ENCODE peak calls at places on chromosomes 11 and 22, in nine cellular contexts. X, K, E, Y, V, L, S, J and M are unnamed samples.

GRCh38 chr22:44723801-44724200 is 21.8 kb downstream of the PRR5 start:
- DNase-seq in X (peak), K (peak), V (no peak), J (no peak), L (no peak), Y (no peak), E (no peak), S (no peak), M (no peak)

GRCh38 chr22:27983361-27983791 is 64.3 kb upstream of the PITPNB start:
- DNase-seq in V (no peak), S (no peak), J (no peak), X (no peak), E (no peak), Y (no peak), L (no peak), K (no peak), M (no peak)

GRCh38 chr11:2534957-2535672 is 90.3 kb downstream of the KCNQ1 start:
- DNase-seq in L (no peak), V (no peak), X (no peak), E (no peak), J (no peak), Y (no peak), K (no peak), S (no peak), M (no peak)

GRCh38 chr11:77446911-77447629 is 26.8 kb downstream of the PAK1 start:
- DNase-seq in Y (no peak), E (no peak), S (no peak), J (no peak), X (no peak), V (no peak), K (no peak), L (no peak), M (no peak)

GRCh38 chr11:8692417-8692816 is 9.8 kb downstream of the RPL27A start:
- DNase-seq in Y (no peak), E (no peak), J (no peak), K (no peak), L (no peak), S (no peak), V (no peak), X (no peak), M (no peak)

GRCh38 chr11:69442807-69443137 is 38.7 kb upstream of the LINC01488 start:
- DNase-seq in Y (no peak), E (peak), V (no peak), J (no peak), K (no peak), S (no peak), X (no peak), L (no peak), M (no peak)

GRCh38 chr11:69230856-69231425 is 63.0 kb upstream of the MYEOV start:
- DNase-seq in J (no peak), Y (no peak), E (no peak), L (no peak), K (no peak), X (no peak), S (no peak), V (no peak), M (no peak)

GRCh38 chr11:61454520-61454919 is 24.6 kb downstream of the SDHAF2 start:
- DNase-seq in L (no peak), X (no peak), V (no peak), K (no peak), J (no peak), S (no peak), E (no peak), Y (no peak), M (no peak)

GRCh38 chr11:87428266-87428665 is 390.5 kb downstream of the TMEM135 start:
- DNase-seq in E (no peak), K (no peak), X (no peak), L (no peak), Y (no peak), S (no peak), V (no peak), J (no peak), M (no peak)

GRCh38 chr22:49290711-49291110 is 537.0 kb downstream of the BRD1 start:
- DNase-seq in L (no peak), V (no peak), E (no peak), J (no peak), S (no peak), X (no peak), K (no peak), Y (no peak), M (no peak)

GRCh38 chr11:62508336-62509058 is 38.1 kb downstream of the AHNAK start:
- DNase-seq in J (no peak), X (peak), K (peak), S (no peak), L (peak), E (peak), Y (no peak), V (no peak), M (peak)

GRCh38 chr11:115606223-115607220 is 102.3 kb upstream of the CADM1 start:
- DNase-seq in K (peak), S (no peak), Y (no peak), L (no peak), V (no peak), E (no peak), J (no peak), X (no peak), M (peak)

GRCh38 chr11:27795955-27796861 is 96.0 kb upstream of the BDNF start:
- DNase-seq in K (no peak), E (no peak), S (no peak), V (no peak), Y (no peak), X (peak), J (no peak), L (peak), M (no peak)

GRCh38 chr11:78690588-78690987 is 115.9 kb upstream of the NARS2 start:
- DNase-seq in L (no peak), Y (no peak), J (no peak), X (no peak), S (no peak), K (no peak), E (no peak), V (no peak), M (no peak)

GRCh38 chr11:69914286-69915150 is 95.3 kb upstream of the FGF3 start:
- DNase-seq in J (no peak), X (no peak), E (no peak), V (no peak), Y (no peak), K (no peak), S (no peak), L (no peak), M (no peak)

GRCh38 chr22:31291716-31292644 is at the start of gene PIK3IP1:
- DNase-seq in X (peak), K (peak), E (peak), L (peak), S (peak), Y (peak), J (peak), V (peak), M (peak)

GRCh38 chr11:46391578-46392420 is at the start of gene CHRM4:
- DNase-seq in Y (no peak), K (peak), L (no peak), X (peak), E (peak), S (peak), J (peak), V (no peak), M (no peak)

GRCh38 chr11:105298630-105299029 is 159.1 kb upstream of the CARD18 start:
- DNase-seq in V (no peak), S (no peak), Y (no peak), X (no peak), J (no peak), K (peak), E (no peak), L (no peak), M (no peak)

GRCh38 chr22:31497148-31497938 is 1.0 kb downstream of the SFI1 start:
- DNase-seq in K (no peak), V (no peak), X (no peak), Y (no peak), S (no peak), L (no peak), J (peak), E (no peak), M (no peak)

GRCh38 chr22:30435674-30436126 is 10.1 kb downstream of the MTFP1 start:
- DNase-seq in L (no peak), K (no peak), X (no peak), Y (peak), V (peak), J (peak), E (peak), S (peak), M (no peak)

GRCh38 chr11:66768088-66768521 is 39.1 kb upstream of the SPTBN2 start:
- DNase-seq in V (no peak), E (no peak), S (no peak), K (peak), J (no peak), L (no peak), X (no peak), Y (no peak), M (no peak)

GRCh38 chr22:37313376-37314314 is 31.3 kb downstream of the CYTH4 start:
- DNase-seq in K (peak), L (no peak), J (no peak), S (no peak), X (no peak), Y (no peak), E (no peak), V (no peak), M (no peak)

GRCh38 chr22:17103351-17103750 is 17.8 kb downstream of the TMEM121B start:
- DNase-seq in E (no peak), X (no peak), V (no peak), L (no peak), S (no peak), Y (no peak), J (no peak), K (no peak), M (no peak)

GRCh38 chr11:5343474-5344335 is at the start of gene OR51B5:
- DNase-seq in K (no peak), Y (no peak), V (no peak), S (no peak), L (no peak), X (no peak), J (no peak), E (no peak), M (no peak)

GRCh38 chr22:27871306-27872014 is 47.6 kb downstream of the PITPNB start:
- DNase-seq in K (no peak), J (no peak), V (no peak), S (no peak), L (no peak), E (no peak), X (no peak), Y (no peak), M (no peak)

GRCh38 chr22:19043111-19044085 is 78.8 kb downstream of the DGCR2 start:
- DNase-seq in X (no peak), E (no peak), J (no peak), K (no peak), S (no peak), L (no peak), Y (no peak), V (no peak), M (no peak)